ENCODE peak calls at places on chromosomes 3 and 15, in nine cellular contexts. One of them, this sample, is unnamed.

GRCh38 chr15:29682361-29682760 is 139.9 kb downstream of the TJP1 start:
- DNase-seq in IMR-90: no peak
- DNase-seq in T-helper 1 cell: no peak
- DNase-seq in Karpas-422: no peak
- DNase-seq in Kasumi-1: no peak
- DNase-seq in lung: no peak
- DNase-seq in NCI-H345: peak
- DNase-seq in heart left ventricle: no peak
- DNase-seq in fibroblast of mammary gland: no peak
- DNase-seq in this sample: no peak

GRCh38 chr3:25610779-25611178 is 53.9 kb downstream of the TOP2B start:
- DNase-seq in IMR-90: no peak
- DNase-seq in T-helper 1 cell: no peak
- DNase-seq in Karpas-422: no peak
- DNase-seq in Kasumi-1: no peak
- DNase-seq in lung: no peak
- DNase-seq in NCI-H345: no peak
- DNase-seq in heart left ventricle: no peak
- DNase-seq in fibroblast of mammary gland: no peak
- DNase-seq in this sample: no peak

GRCh38 chr15:68409736-68410370 is 22.1 kb downstream of the ITGA11 start:
- DNase-seq in IMR-90: no peak
- DNase-seq in T-helper 1 cell: no peak
- DNase-seq in Karpas-422: no peak
- DNase-seq in Kasumi-1: no peak
- DNase-seq in lung: no peak
- DNase-seq in NCI-H345: no peak
- DNase-seq in heart left ventricle: no peak
- DNase-seq in fibroblast of mammary gland: no peak
- DNase-seq in this sample: no peak

GRCh38 chr3:49015765-49016164 is 2.6 kb downstream of the DALRD3 start:
- DNase-seq in IMR-90: no peak
- DNase-seq in T-helper 1 cell: no peak
- DNase-seq in Karpas-422: no peak
- DNase-seq in Kasumi-1: no peak
- DNase-seq in lung: no peak
- DNase-seq in NCI-H345: no peak
- DNase-seq in heart left ventricle: no peak
- DNase-seq in fibroblast of mammary gland: no peak
- DNase-seq in this sample: no peak

GRCh38 chr3:178439504-178439903 is 96.7 kb upstream of the KCNMB2 start:
- DNase-seq in IMR-90: peak
- DNase-seq in T-helper 1 cell: no peak
- DNase-seq in Karpas-422: no peak
- DNase-seq in Kasumi-1: no peak
- DNase-seq in lung: no peak
- DNase-seq in NCI-H345: peak
- DNase-seq in heart left ventricle: no peak
- DNase-seq in fibroblast of mammary gland: peak
- DNase-seq in this sample: no peak

GRCh38 chr3:42118762-42119361 is 27.7 kb downstream of the TRAK1 start:
- DNase-seq in IMR-90: peak
- DNase-seq in T-helper 1 cell: no peak
- DNase-seq in Karpas-422: peak
- DNase-seq in Kasumi-1: peak
- DNase-seq in lung: no peak
- DNase-seq in NCI-H345: peak
- DNase-seq in heart left ventricle: no peak
- DNase-seq in fibroblast of mammary gland: peak
- DNase-seq in this sample: no peak

GRCh38 chr15:23372284-23372683 is 17.7 kb downstream of the GOLGA8S start:
- DNase-seq in IMR-90: no peak
- DNase-seq in T-helper 1 cell: no peak
- DNase-seq in Karpas-422: no peak
- DNase-seq in Kasumi-1: no peak
- DNase-seq in lung: no peak
- DNase-seq in NCI-H345: no peak
- DNase-seq in heart left ventricle: no peak
- DNase-seq in fibroblast of mammary gland: no peak
- DNase-seq in this sample: no peak

GRCh38 chr15:74838746-74839525 is 4.0 kb downstream of the ULK3 start:
- DNase-seq in IMR-90: no peak
- DNase-seq in T-helper 1 cell: no peak
- DNase-seq in Karpas-422: peak
- DNase-seq in Kasumi-1: no peak
- DNase-seq in lung: no peak
- DNase-seq in NCI-H345: no peak
- DNase-seq in heart left ventricle: no peak
- DNase-seq in fibroblast of mammary gland: no peak
- DNase-seq in this sample: no peak

GRCh38 chr3:161549251-161549650 is 52.6 kb downstream of the OTOL1 start:
- DNase-seq in IMR-90: no peak
- DNase-seq in T-helper 1 cell: no peak
- DNase-seq in Karpas-422: no peak
- DNase-seq in Kasumi-1: no peak
- DNase-seq in lung: no peak
- DNase-seq in NCI-H345: no peak
- DNase-seq in heart left ventricle: no peak
- DNase-seq in fibroblast of mammary gland: peak
- DNase-seq in this sample: no peak

GRCh38 chr15:40014390-40014789 is 24.6 kb downstream of the SRP14 start:
- DNase-seq in IMR-90: no peak
- DNase-seq in T-helper 1 cell: no peak
- DNase-seq in Karpas-422: no peak
- DNase-seq in Kasumi-1: no peak
- DNase-seq in lung: no peak
- DNase-seq in NCI-H345: no peak
- DNase-seq in heart left ventricle: no peak
- DNase-seq in fibroblast of mammary gland: no peak
- DNase-seq in this sample: no peak

GRCh38 chr15:48317221-48317620 is 14.0 kb upstream of the DUT start:
- DNase-seq in IMR-90: no peak
- DNase-seq in T-helper 1 cell: no peak
- DNase-seq in Karpas-422: no peak
- DNase-seq in Kasumi-1: no peak
- DNase-seq in lung: no peak
- DNase-seq in NCI-H345: no peak
- DNase-seq in heart left ventricle: no peak
- DNase-seq in fibroblast of mammary gland: no peak
- DNase-seq in this sample: no peak